ENCODE peak calls at places on chromosomes 3 and 15, in five cellular contexts. B, Q, K, N and T are unnamed samples.

GRCh38 chr3:47419083-47420043 is 38.5 kb downstream of the PTPN23 start:
- DNase-seq in B (no peak), Q (no peak), K (no peak), N (no peak), T (no peak)

GRCh38 chr3:14823910-14824629 is 5.3 kb downstream of the FGD5 start:
- DNase-seq in B (no peak), Q (no peak), K (peak), N (no peak), T (no peak)

GRCh38 chr15:60421544-60421943 is 23.8 kb upstream of the ANXA2 start:
- DNase-seq in B (no peak), Q (peak), K (peak), N (no peak), T (no peak)

GRCh38 chr3:8966150-8966819 is 3.0 kb upstream of the RAD18 start:
- DNase-seq in B (no peak), Q (no peak), K (no peak), N (no peak), T (no peak)

GRCh38 chr15:71294636-71295241 is 179.5 kb downstream of the THSD4 start:
- DNase-seq in B (no peak), Q (no peak), K (no peak), N (no peak), T (peak)

GRCh38 chr15:75368689-75369239 is 357 bp upstream of the MAN2C1 start:
- DNase-seq in B (no peak), Q (no peak), K (no peak), N (no peak), T (no peak)

GRCh38 chr3:126125781-126126251 is 41.9 kb upstream of the SLC41A3 start:
- DNase-seq in B (no peak), Q (no peak), K (no peak), N (no peak), T (no peak)

GRCh38 chr15:80788536-80788935 is 9.4 kb downstream of the CEMIP start:
- DNase-seq in B (no peak), Q (no peak), K (no peak), N (no peak), T (no peak)

GRCh38 chr3:12897537-12898289 is 56.3 kb upstream of the RPL32 start:
- DNase-seq in B (no peak), Q (peak), K (no peak), N (no peak), T (no peak)

GRCh38 chr15:78730955-78731354 is 80.3 kb downstream of the ADAMTS7 start:
- DNase-seq in B (no peak), Q (no peak), K (no peak), N (no peak), T (no peak)

GRCh38 chr15:96338772-96339661 is 8.5 kb downstream of the NR2F2 start:
- DNase-seq in B (no peak), Q (peak), K (peak), N (no peak), T (no peak)

GRCh38 chr3:185549111-185549510 is 3.3 kb downstream of the LIPH start:
- DNase-seq in B (no peak), Q (peak), K (peak), N (no peak), T (peak)

GRCh38 chr15:70954733-70955132 is 62.1 kb downstream of the LRRC49 start:
- DNase-seq in B (no peak), Q (no peak), K (no peak), N (no peak), T (no peak)

GRCh38 chr15:98413973-98414546 is 234.3 kb upstream of the IGF1R start:
- DNase-seq in B (no peak), Q (peak), K (no peak), N (no peak), T (no peak)

GRCh38 chr3:8790529-8790928 is 21.1 kb upstream of the OXTR start:
- DNase-seq in B (no peak), Q (no peak), K (no peak), N (no peak), T (no peak)

GRCh38 chr15:52567886-52568568 is 803 bp downstream of the ARPP19 start:
- DNase-seq in B (peak), Q (peak), K (peak), N (peak), T (no peak)

GRCh38 chr15:70274255-70274654 is 176.5 kb upstream of the TLE3 start:
- DNase-seq in B (no peak), Q (no peak), K (no peak), N (no peak), T (no peak)

GRCh38 chr3:37762698-37763097 is 99.0 kb upstream of the CTDSPL start:
- DNase-seq in B (peak), Q (no peak), K (no peak), N (no peak), T (no peak)

GRCh38 chr3:104629038-104629437 is 737.7 kb upstream of the ALCAM start:
- DNase-seq in B (no peak), Q (peak), K (peak), N (no peak), T (peak)

GRCh38 chr3:107062787-107063186 is 314.5 kb upstream of the CCDC54 start:
- DNase-seq in B (no peak), Q (no peak), K (no peak), N (no peak), T (no peak)

GRCh38 chr3:179464296-179465092 is 13.2 kb upstream of the GNB4 start:
- DNase-seq in B (no peak), Q (no peak), K (no peak), N (no peak), T (no peak)

GRCh38 chr15:85401108-85401765 is 20.8 kb downstream of the AKAP13 start:
- DNase-seq in B (no peak), Q (no peak), K (no peak), N (no peak), T (no peak)

GRCh38 chr3:43525941-43526607 is 95.7 kb downstream of the ANO10 start:
- DNase-seq in B (no peak), Q (no peak), K (no peak), N (no peak), T (no peak)

GRCh38 chr3:12830785-12831581 is 10.4 kb downstream of the RPL32 start:
- DNase-seq in B (no peak), Q (no peak), K (no peak), N (no peak), T (no peak)

GRCh38 chr3:24522155-24522579 is 27.5 kb upstream of the THRB start:
- DNase-seq in B (no peak), Q (no peak), K (no peak), N (no peak), T (no peak)

GRCh38 chr15:95328559-95328958 is 1001.9 kb upstream of the NR2F2 start:
- DNase-seq in B (no peak), Q (no peak), K (no peak), N (no peak), T (no peak)

GRCh38 chr15:61205427-61205826 is 23.7 kb downstream of the RORA start:
- DNase-seq in B (peak), Q (peak), K (peak), N (no peak), T (no peak)

GRCh38 chr15:31269961-31270575 is 56.6 kb upstream of the KLF13 start:
- DNase-seq in B (no peak), Q (no peak), K (no peak), N (no peak), T (no peak)

GRCh38 chr3:192077795-192078497 is 617.0 kb downstream of the PYDC2 start:
- DNase-seq in B (no peak), Q (no peak), K (no peak), N (no peak), T (no peak)

GRCh38 chr3:139627759-139628158 is 50.0 kb downstream of the NMNAT3 start:
- DNase-seq in B (no peak), Q (no peak), K (no peak), N (no peak), T (no peak)

GRCh38 chr3:31911643-31912042 is 69.4 kb downstream of the OSBPL10 start:
- DNase-seq in B (no peak), Q (no peak), K (no peak), N (no peak), T (no peak)

GRCh38 chr15:40379853-40380252 is 2.7 kb upstream of the KNSTRN start:
- DNase-seq in B (peak), Q (peak), K (peak), N (no peak), T (no peak)

GRCh38 chr15:61989698-61990097 is 70.5 kb downstream of the VPS13C start:
- DNase-seq in B (no peak), Q (no peak), K (peak), N (no peak), T (peak)

GRCh38 chr3:173397161-173398110 is at the start of gene NLGN1:
- DNase-seq in B (peak), Q (peak), K (peak), N (no peak), T (no peak)

GRCh38 chr3:72232777-72233176 is 447.8 kb upstream of the PROK2 start:
- DNase-seq in B (no peak), Q (no peak), K (no peak), N (no peak), T (no peak)

GRCh38 chr3:176690470-176690869 is 506.8 kb downstream of the TBL1XR1 start:
- DNase-seq in B (no peak), Q (no peak), K (no peak), N (no peak), T (no peak)

GRCh38 chr3:37861540-37862051 is at the start of gene CTDSPL:
- DNase-seq in B (peak), Q (no peak), K (peak), N (no peak), T (no peak)

GRCh38 chr15:99925661-99926461 is 192.6 kb upstream of the LYSMD4 start:
- DNase-seq in B (peak), Q (no peak), K (no peak), N (peak), T (no peak)

GRCh38 chr15:93703092-93703785 is 528.1 kb upstream of the MCTP2 start:
- DNase-seq in B (no peak), Q (peak), K (no peak), N (no peak), T (no peak)